ENCODE peak calls at places on chromosomes 11 and 22, in eight cellular contexts. E, G, O, T, R, F, S and A are unnamed samples.

GRCh38 chr11:130554241-130555055 is 106.0 kb downstream of the ADAMTS15 start:
- DNase-seq in E (peak; percentile 35), G (no peak), O (no peak), T (no peak), R (no peak), F (no peak), S (no peak), A (no peak)

GRCh38 chr11:70476669-70477068 is 78.3 kb downstream of the CTTN start:
- DNase-seq in E (no peak), G (no peak), O (no peak), T (no peak), R (no peak), F (no peak), S (no peak), A (no peak)

GRCh38 chr22:44574581-44575343 is 76.7 kb upstream of the RTL6 start:
- DNase-seq in E (no peak), G (peak; percentile 11), O (no peak), T (no peak), R (peak; percentile 34), F (no peak), S (no peak), A (no peak)

GRCh38 chr22:39013923-39014722 is at the start of gene APOBEC3C:
- DNase-seq in E (peak; percentile 60), G (peak; percentile 91), O (peak; percentile 70), T (peak; percentile 91), R (peak; percentile 90), F (peak; percentile 76), S (peak; percentile 63), A (peak; percentile 85)

GRCh38 chr11:119030029-119030328 is 698 bp downstream of the SLC37A4 start:
- DNase-seq in E (no peak), G (no peak), O (no peak), T (no peak), R (no peak), F (no peak), S (no peak), A (no peak)

GRCh38 chr22:42945027-42945426 is 69.9 kb downstream of the PACSIN2 start:
- DNase-seq in E (no peak), G (no peak), O (no peak), T (no peak), R (no peak), F (no peak), S (no peak), A (no peak)

GRCh38 chr22:49869091-49869830 is 15.6 kb downstream of the ZBED4 start:
- DNase-seq in E (no peak), G (no peak), O (no peak), T (peak; percentile 67), R (no peak), F (no peak), S (no peak), A (no peak)

GRCh38 chr22:32444068-32444467 is 20.2 kb downstream of the BPIFC start:
- DNase-seq in E (no peak), G (no peak), O (no peak), T (no peak), R (no peak), F (no peak), S (no peak), A (peak; percentile 51)

GRCh38 chr11:75565221-75565814 is 3.3 kb downstream of the SERPINH1 start:
- DNase-seq in E (no peak), G (peak; percentile 73), O (no peak), T (no peak), R (peak; percentile 73), F (peak; percentile 69), S (no peak), A (no peak)

GRCh38 chr22:49362393-49362792 is 465.3 kb downstream of the BRD1 start:
- DNase-seq in E (no peak), G (no peak), O (no peak), T (peak; percentile 28), R (no peak), F (no peak), S (no peak), A (no peak)

GRCh38 chr11:44880511-44880910 is 70.2 kb downstream of the TP53I11 start:
- DNase-seq in E (no peak), G (no peak), O (no peak), T (no peak), R (no peak), F (no peak), S (no peak), A (no peak)

GRCh38 chr11:59957094-59957493 is 6.7 kb upstream of the OOSP4A start:
- DNase-seq in E (no peak), G (peak; percentile 1), O (no peak), T (no peak), R (no peak), F (no peak), S (no peak), A (no peak)

GRCh38 chr11:125679397-125679796 is 1.2 kb downstream of the ACRV1 start:
- DNase-seq in E (no peak), G (no peak), O (no peak), T (no peak), R (peak; percentile 3), F (no peak), S (no peak), A (no peak)

DNA sequence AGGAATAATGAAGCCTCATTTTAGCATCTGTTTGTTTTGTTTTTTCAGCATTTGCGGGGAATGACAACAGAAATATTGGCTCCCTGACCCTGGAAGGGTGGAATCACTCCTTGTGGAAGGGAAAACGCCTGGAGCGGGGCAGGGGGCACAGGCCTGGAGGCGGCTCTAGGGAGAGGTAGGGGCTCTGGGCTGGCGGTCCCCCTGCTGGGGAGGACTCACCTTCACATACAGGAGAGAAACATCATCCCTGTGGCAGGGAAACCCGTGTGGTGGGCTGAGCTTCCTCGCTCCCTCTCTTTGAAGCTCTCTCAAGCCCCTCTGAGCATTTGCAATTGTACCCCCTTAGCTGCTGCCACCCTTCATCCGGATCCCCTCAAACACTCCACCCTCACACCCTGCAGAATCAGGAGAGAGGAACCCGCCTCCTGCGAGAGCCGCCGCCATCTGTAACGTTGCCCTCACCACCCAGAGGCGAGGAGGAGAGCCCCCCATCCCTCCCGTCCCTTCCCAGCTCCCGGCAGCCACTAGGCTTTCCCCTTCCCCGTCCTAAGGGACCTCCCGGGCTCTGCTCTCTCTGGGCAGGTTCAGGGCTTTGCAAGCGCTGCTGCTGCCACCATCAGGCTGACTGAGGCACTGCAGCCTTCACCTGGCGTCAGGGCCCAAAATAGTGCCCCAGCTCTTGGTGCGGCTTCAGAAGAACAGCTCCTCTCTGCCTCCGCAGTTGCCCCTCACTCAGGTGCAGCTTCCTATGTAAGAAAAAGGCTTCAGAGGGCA is 10.4 kb downstream of the KIRREL3 start:
- DNase-seq in E (no peak), G (peak; percentile 75), O (no peak), T (peak; percentile 87), R (peak; percentile 64), F (peak; percentile 62), S (peak; percentile 43), A (peak; percentile 80)
- H3K4me3 ChIP-seq in E (no peak overlapping the region), G (no peak overlapping the region), O (peak overlapping the region; percentile 16), T (no peak overlapping the region), R (no peak overlapping the region), F (no peak overlapping the region), S (peak overlapping the region; percentile 35), A (no peak overlapping the region)

DNA sequence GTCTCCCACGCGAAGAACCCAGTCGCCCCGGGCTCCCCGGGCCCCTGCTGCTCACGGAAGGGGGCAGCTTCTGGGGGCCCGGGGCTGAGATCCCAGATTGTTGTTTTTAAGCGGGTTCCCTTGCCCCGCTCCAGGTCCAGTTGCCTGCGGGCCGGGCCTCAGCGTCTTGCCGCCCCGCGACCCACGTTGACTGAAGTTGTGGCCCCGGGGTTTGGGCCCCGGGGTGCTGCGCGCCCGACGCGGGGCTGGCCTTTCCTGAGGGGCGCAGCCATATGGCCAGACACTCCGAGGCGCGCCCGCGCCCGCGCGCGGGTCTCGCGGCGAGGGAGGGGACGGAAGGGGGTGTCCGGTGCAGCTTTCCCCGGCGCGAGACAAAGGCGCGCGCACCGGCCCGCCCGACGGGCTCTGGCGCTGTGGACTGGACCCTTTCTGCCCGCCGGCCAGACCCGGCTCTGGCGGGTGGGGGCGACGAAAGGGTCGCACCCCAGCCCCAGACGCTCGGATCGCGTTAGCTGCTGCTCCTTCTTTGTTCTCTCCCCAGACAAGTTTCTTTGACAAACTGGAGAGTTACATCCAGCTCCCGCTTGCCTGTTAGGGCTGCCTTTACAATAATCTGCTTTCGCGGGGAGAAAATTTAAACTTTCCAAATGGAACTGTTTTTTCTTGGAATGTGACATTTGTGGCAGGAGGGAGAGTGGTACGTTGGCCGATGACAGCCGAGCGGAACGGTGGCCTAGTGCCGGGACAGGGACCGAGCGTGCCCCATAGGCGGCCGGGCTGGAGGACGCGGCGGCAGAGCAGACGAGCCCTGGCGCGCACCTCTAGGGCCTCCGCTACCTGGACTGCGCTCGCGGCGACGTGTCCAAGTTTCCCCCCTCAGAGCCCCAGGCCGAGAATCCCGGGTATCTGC is 701 bp downstream of the AMOTL1 start:
- DNase-seq in E (no peak), G (peak; percentile 59), O (no peak), T (peak; percentile 84), R (no peak), F (peak; percentile 55), S (no peak), A (peak; percentile 40)
- H3K4me3 ChIP-seq in E (peak overlapping the region; percentile 97), G (peak overlapping the region; percentile 85), O (peak overlapping the region; percentile 79), T (peak overlapping the region; percentile 61), R (peak overlapping the region; percentile 87), F (peak overlapping the region; percentile 84), S (peak overlapping the region; percentile 83), A (peak overlapping the region; percentile 32)

DNA sequence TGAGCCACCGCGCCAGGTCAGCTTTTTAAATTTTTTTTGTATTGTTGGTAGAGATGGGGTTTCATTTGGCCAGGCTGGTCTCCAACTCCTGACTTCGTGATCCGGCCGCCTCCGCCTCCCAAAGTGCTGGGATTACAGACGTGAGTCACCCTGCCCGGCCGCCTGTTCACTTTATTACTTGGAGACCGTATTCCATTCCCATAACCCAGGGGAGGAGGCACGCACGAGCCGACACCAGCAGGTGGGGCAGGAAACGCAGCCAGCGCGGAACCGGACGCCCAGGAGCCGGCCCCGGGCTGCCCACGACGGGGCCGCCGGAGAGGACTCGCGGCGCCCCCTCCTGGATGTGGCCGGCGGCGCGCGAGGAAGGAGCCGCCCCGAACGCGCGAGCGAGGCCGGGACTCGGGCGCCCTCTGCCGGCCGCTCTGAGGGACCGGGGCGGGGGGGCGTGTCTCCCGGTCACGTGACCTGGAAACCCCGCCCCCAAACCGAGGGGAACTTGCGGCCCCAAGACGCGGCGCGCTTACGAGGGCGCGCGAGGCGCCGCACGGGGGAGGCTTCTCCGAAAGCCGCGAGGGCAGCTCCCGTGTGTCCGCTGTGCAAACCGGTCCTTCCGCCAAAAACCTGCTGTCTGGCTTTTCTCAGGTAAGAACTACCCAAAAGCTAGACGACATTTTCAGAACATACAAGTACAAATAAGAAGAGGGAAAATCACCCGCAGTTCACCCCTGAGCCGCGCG is 11.6 kb upstream of the RNH1 start:
- DNase-seq in E (peak; percentile 92), G (peak; percentile 94), O (peak; percentile 81), T (peak; percentile 97), R (peak; percentile 95), F (peak; percentile 89), S (peak; percentile 94), A (peak; percentile 96)
- H3K4me3 ChIP-seq in E (no peak overlapping the region), G (peak overlapping the region; percentile 6), O (peak overlapping the region; percentile 45), T (peak overlapping the region; percentile 24), R (peak overlapping the region; percentile 33), F (peak overlapping the region; percentile 57), S (peak overlapping the region; percentile 14), A (peak overlapping the region; percentile 3)

DNA sequence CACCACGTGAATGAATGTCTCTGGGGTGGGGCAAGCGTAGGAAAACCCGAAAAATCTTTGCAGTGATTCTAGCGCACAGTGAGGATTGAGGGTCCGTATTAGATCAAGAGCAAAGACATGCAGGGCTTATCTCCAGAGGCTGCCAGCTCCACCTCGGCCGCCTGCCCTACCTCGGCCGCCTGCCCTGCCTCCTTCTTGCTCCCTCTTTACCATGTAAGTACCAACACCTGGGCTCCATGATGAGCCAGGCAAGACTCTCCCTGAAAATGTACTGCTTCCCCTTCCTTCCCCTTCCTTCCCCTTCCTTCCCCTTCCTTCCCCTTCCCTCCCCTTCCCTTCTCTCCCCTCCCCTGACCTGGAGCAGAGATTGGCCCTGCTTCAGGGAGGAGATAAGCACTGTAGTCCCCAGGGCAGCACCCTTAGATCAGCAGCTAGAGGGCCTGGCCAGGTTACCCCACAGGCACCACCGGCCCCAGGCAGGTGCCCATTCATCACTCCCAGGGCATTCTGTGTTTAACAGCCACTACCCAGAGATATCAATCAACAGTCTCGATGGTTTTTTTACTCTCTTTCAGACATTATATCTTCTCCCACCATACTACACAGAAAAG is 25.5 kb upstream of the ADORA2A start:
- DNase-seq in E (no peak), G (no peak), O (no peak), T (no peak), R (no peak), F (no peak), S (no peak), A (no peak)
- H3K4me3 ChIP-seq in E (no peak overlapping the region), G (no peak overlapping the region), O (no peak overlapping the region), T (no peak overlapping the region), R (no peak overlapping the region), F (peak overlapping the region; percentile 47), S (no peak overlapping the region), A (no peak overlapping the region)